ENCODE peak calls at places on chromosomes 6 and 20, in ten cellular contexts. One of them, this sample, is unnamed.
A peak's percentile ranks its signal among the peaks of the same experiment; 100 is the strongest.

GRCh38 chr6:47301441-47301840 is 8.3 kb downstream of the TNFRSF21 start:
- DNase-seq in HTR-8/SVneo: no peak
- DNase-seq in activated naive CD4-positive, alpha-beta T cell treated with anti-CD3 and anti-CD28 coated beads for 36 hours: no peak
- DNase-seq in left ventricle myocardium inferior: no peak
- DNase-seq in midbrain: no peak
- DNase-seq in AG09309: no peak
- DNase-seq in astrocyte of the spinal cord: no peak
- DNase-seq in activated CD8-positive, alpha-beta memory T cell treated with anti-CD3 and anti-CD28 coated beads, Interleukin-2, amount 50 U/mL, for 4 hours: no peak
- DNase-seq in A172: no peak
- DNase-seq in activated T-cell treated with anti-CD3 and anti-CD28 coated beads, Interleukin-2, amount 50 U/mL, for 1 hour: no peak
- DNase-seq in this sample: no peak

GRCh38 chr20:34578521-34579147 is 20.1 kb downstream of the MAP1LC3A start:
- DNase-seq in HTR-8/SVneo: no peak
- DNase-seq in activated naive CD4-positive, alpha-beta T cell treated with anti-CD3 and anti-CD28 coated beads for 36 hours: no peak
- DNase-seq in left ventricle myocardium inferior: peak; percentile 77
- DNase-seq in midbrain: peak; percentile 14
- DNase-seq in AG09309: no peak
- DNase-seq in astrocyte of the spinal cord: no peak
- DNase-seq in activated CD8-positive, alpha-beta memory T cell treated with anti-CD3 and anti-CD28 coated beads, Interleukin-2, amount 50 U/mL, for 4 hours: no peak
- DNase-seq in A172: no peak
- DNase-seq in activated T-cell treated with anti-CD3 and anti-CD28 coated beads, Interleukin-2, amount 50 U/mL, for 1 hour: no peak
- DNase-seq in this sample: peak; percentile 59

GRCh38 chr6:47654255-47654654 is 44.1 kb upstream of the ADGRF4 start:
- DNase-seq in HTR-8/SVneo: no peak
- DNase-seq in activated naive CD4-positive, alpha-beta T cell treated with anti-CD3 and anti-CD28 coated beads for 36 hours: no peak
- DNase-seq in left ventricle myocardium inferior: no peak
- DNase-seq in midbrain: no peak
- DNase-seq in AG09309: no peak
- DNase-seq in astrocyte of the spinal cord: no peak
- DNase-seq in activated CD8-positive, alpha-beta memory T cell treated with anti-CD3 and anti-CD28 coated beads, Interleukin-2, amount 50 U/mL, for 4 hours: no peak
- DNase-seq in A172: no peak
- DNase-seq in activated T-cell treated with anti-CD3 and anti-CD28 coated beads, Interleukin-2, amount 50 U/mL, for 1 hour: no peak
- DNase-seq in this sample: no peak

GRCh38 chr20:48563191-48563884 is 264.5 kb downstream of the PREX1 start:
- DNase-seq in HTR-8/SVneo: no peak
- DNase-seq in activated naive CD4-positive, alpha-beta T cell treated with anti-CD3 and anti-CD28 coated beads for 36 hours: no peak
- DNase-seq in left ventricle myocardium inferior: no peak
- DNase-seq in midbrain: no peak
- DNase-seq in AG09309: no peak
- DNase-seq in astrocyte of the spinal cord: no peak
- DNase-seq in activated CD8-positive, alpha-beta memory T cell treated with anti-CD3 and anti-CD28 coated beads, Interleukin-2, amount 50 U/mL, for 4 hours: no peak
- DNase-seq in A172: no peak
- DNase-seq in activated T-cell treated with anti-CD3 and anti-CD28 coated beads, Interleukin-2, amount 50 U/mL, for 1 hour: no peak
- DNase-seq in this sample: no peak

GRCh38 chr6:152642578-152643375 is 5.6 kb upstream of the SYNE1 start:
- DNase-seq in HTR-8/SVneo: peak; percentile 30
- DNase-seq in activated naive CD4-positive, alpha-beta T cell treated with anti-CD3 and anti-CD28 coated beads for 36 hours: peak; percentile 56
- DNase-seq in left ventricle myocardium inferior: peak; percentile 52
- DNase-seq in midbrain: peak; percentile 49
- DNase-seq in AG09309: peak; percentile 31
- DNase-seq in astrocyte of the spinal cord: peak; percentile 41
- DNase-seq in activated CD8-positive, alpha-beta memory T cell treated with anti-CD3 and anti-CD28 coated beads, Interleukin-2, amount 50 U/mL, for 4 hours: peak; percentile 34
- DNase-seq in A172: peak; percentile 65
- DNase-seq in activated T-cell treated with anti-CD3 and anti-CD28 coated beads, Interleukin-2, amount 50 U/mL, for 1 hour: peak; percentile 23
- DNase-seq in this sample: peak; percentile 74

GRCh38 chr20:43974665-43975064 is 60.0 kb downstream of the TOX2 start:
- DNase-seq in HTR-8/SVneo: no peak
- DNase-seq in activated naive CD4-positive, alpha-beta T cell treated with anti-CD3 and anti-CD28 coated beads for 36 hours: no peak
- DNase-seq in left ventricle myocardium inferior: no peak
- DNase-seq in midbrain: no peak
- DNase-seq in AG09309: no peak
- DNase-seq in astrocyte of the spinal cord: no peak
- DNase-seq in activated CD8-positive, alpha-beta memory T cell treated with anti-CD3 and anti-CD28 coated beads, Interleukin-2, amount 50 U/mL, for 4 hours: no peak
- DNase-seq in A172: no peak
- DNase-seq in activated T-cell treated with anti-CD3 and anti-CD28 coated beads, Interleukin-2, amount 50 U/mL, for 1 hour: no peak
- DNase-seq in this sample: no peak

GRCh38 chr20:54028276-54029011 is 42.0 kb downstream of the BCAS1 start:
- DNase-seq in HTR-8/SVneo: no peak
- DNase-seq in activated naive CD4-positive, alpha-beta T cell treated with anti-CD3 and anti-CD28 coated beads for 36 hours: no peak
- DNase-seq in left ventricle myocardium inferior: no peak
- DNase-seq in midbrain: peak; percentile 70
- DNase-seq in AG09309: no peak
- DNase-seq in astrocyte of the spinal cord: no peak
- DNase-seq in activated CD8-positive, alpha-beta memory T cell treated with anti-CD3 and anti-CD28 coated beads, Interleukin-2, amount 50 U/mL, for 4 hours: no peak
- DNase-seq in A172: no peak
- DNase-seq in activated T-cell treated with anti-CD3 and anti-CD28 coated beads, Interleukin-2, amount 50 U/mL, for 1 hour: no peak
- DNase-seq in this sample: peak; percentile 60

GRCh38 chr6:122628714-122629113 is 18.5 kb downstream of the PKIB start:
- DNase-seq in HTR-8/SVneo: no peak
- DNase-seq in activated naive CD4-positive, alpha-beta T cell treated with anti-CD3 and anti-CD28 coated beads for 36 hours: no peak
- DNase-seq in left ventricle myocardium inferior: no peak
- DNase-seq in midbrain: no peak
- DNase-seq in AG09309: no peak
- DNase-seq in astrocyte of the spinal cord: no peak
- DNase-seq in activated CD8-positive, alpha-beta memory T cell treated with anti-CD3 and anti-CD28 coated beads, Interleukin-2, amount 50 U/mL, for 4 hours: no peak
- DNase-seq in A172: no peak
- DNase-seq in activated T-cell treated with anti-CD3 and anti-CD28 coated beads, Interleukin-2, amount 50 U/mL, for 1 hour: no peak
- DNase-seq in this sample: no peak

This sample was measured in cerebellum.